ENCODE peak calls at places on chromosomes 13 and 19, in ten cellular contexts. One of them, this sample, is unnamed.

GRCh38 chr19:4083677-4084546 is 17.2 kb upstream of the ZBTB7A start:
- DNase-seq in CD4-positive, alpha-beta T cell: no peak
- DNase-seq in retinal pigment epithelial cell: no peak
- DNase-seq in HFFc6: no peak
- DNase-seq in cardiac muscle cell: no peak
- DNase-seq in Peyer's patch: peak
- DNase-seq in A549: no peak
- DNase-seq in MCF 10A: no peak
- DNase-seq in BJ: no peak
- DNase-seq in fibroblast of pulmonary artery: no peak
- DNase-seq in this sample: no peak

GRCh38 chr13:25939961-25940687 is 111.7 kb downstream of the SHISA2 start:
- DNase-seq in CD4-positive, alpha-beta T cell: no peak
- DNase-seq in retinal pigment epithelial cell: no peak
- DNase-seq in HFFc6: no peak
- DNase-seq in cardiac muscle cell: no peak
- DNase-seq in Peyer's patch: no peak
- DNase-seq in A549: no peak
- DNase-seq in MCF 10A: no peak
- DNase-seq in BJ: no peak
- DNase-seq in fibroblast of pulmonary artery: no peak
- DNase-seq in this sample: no peak

GRCh38 chr19:14410775-14411134 is 8.4 kb downstream of the DDX39A start:
- DNase-seq in CD4-positive, alpha-beta T cell: peak
- DNase-seq in retinal pigment epithelial cell: no peak
- DNase-seq in HFFc6: no peak
- DNase-seq in cardiac muscle cell: no peak
- DNase-seq in Peyer's patch: no peak
- DNase-seq in A549: no peak
- DNase-seq in MCF 10A: no peak
- DNase-seq in BJ: no peak
- DNase-seq in fibroblast of pulmonary artery: no peak
- DNase-seq in this sample: no peak

GRCh38 chr13:97889803-97890202 is 63.7 kb upstream of the IPO5 start:
- DNase-seq in CD4-positive, alpha-beta T cell: no peak
- DNase-seq in retinal pigment epithelial cell: no peak
- DNase-seq in HFFc6: no peak
- DNase-seq in cardiac muscle cell: no peak
- DNase-seq in Peyer's patch: no peak
- DNase-seq in A549: no peak
- DNase-seq in MCF 10A: no peak
- DNase-seq in BJ: no peak
- DNase-seq in fibroblast of pulmonary artery: no peak
- DNase-seq in this sample: no peak

GRCh38 chr19:1561236-1561842 is 6.8 kb downstream of the MEX3D start:
- DNase-seq in CD4-positive, alpha-beta T cell: no peak
- DNase-seq in retinal pigment epithelial cell: no peak
- DNase-seq in HFFc6: no peak
- DNase-seq in cardiac muscle cell: no peak
- DNase-seq in Peyer's patch: no peak
- DNase-seq in A549: no peak
- DNase-seq in MCF 10A: no peak
- DNase-seq in BJ: no peak
- DNase-seq in fibroblast of pulmonary artery: no peak
- DNase-seq in this sample: no peak

GRCh38 chr19:16111909-16112752 is 442 bp downstream of the RAB8A start:
- DNase-seq in CD4-positive, alpha-beta T cell: no peak
- DNase-seq in retinal pigment epithelial cell: no peak
- DNase-seq in HFFc6: no peak
- DNase-seq in cardiac muscle cell: peak
- DNase-seq in Peyer's patch: no peak
- DNase-seq in A549: no peak
- DNase-seq in MCF 10A: no peak
- DNase-seq in BJ: no peak
- DNase-seq in fibroblast of pulmonary artery: no peak
- DNase-seq in this sample: no peak

GRCh38 chr13:98944336-98944735 is 33.5 kb downstream of the DOCK9 start:
- DNase-seq in CD4-positive, alpha-beta T cell: no peak
- DNase-seq in retinal pigment epithelial cell: no peak
- DNase-seq in HFFc6: no peak
- DNase-seq in cardiac muscle cell: no peak
- DNase-seq in Peyer's patch: no peak
- DNase-seq in A549: no peak
- DNase-seq in MCF 10A: no peak
- DNase-seq in BJ: no peak
- DNase-seq in fibroblast of pulmonary artery: no peak
- DNase-seq in this sample: no peak

GRCh38 chr13:99237981-99238662 is 20.1 kb downstream of the GPR18 start:
- DNase-seq in CD4-positive, alpha-beta T cell: no peak
- DNase-seq in retinal pigment epithelial cell: no peak
- DNase-seq in HFFc6: no peak
- DNase-seq in cardiac muscle cell: no peak
- DNase-seq in Peyer's patch: no peak
- DNase-seq in A549: no peak
- DNase-seq in MCF 10A: no peak
- DNase-seq in BJ: no peak
- DNase-seq in fibroblast of pulmonary artery: no peak
- DNase-seq in this sample: no peak

GRCh38 chr19:38194061-38194701 is 29.8 kb downstream of the DPF1 start:
- DNase-seq in CD4-positive, alpha-beta T cell: no peak
- DNase-seq in retinal pigment epithelial cell: no peak
- DNase-seq in HFFc6: no peak
- DNase-seq in cardiac muscle cell: no peak
- DNase-seq in Peyer's patch: no peak
- DNase-seq in A549: no peak
- DNase-seq in MCF 10A: no peak
- DNase-seq in BJ: no peak
- DNase-seq in fibroblast of pulmonary artery: no peak
- DNase-seq in this sample: no peak

GRCh38 chr19:38191747-38192146 is 32.3 kb downstream of the DPF1 start:
- DNase-seq in CD4-positive, alpha-beta T cell: no peak
- DNase-seq in retinal pigment epithelial cell: no peak
- DNase-seq in HFFc6: no peak
- DNase-seq in cardiac muscle cell: no peak
- DNase-seq in Peyer's patch: no peak
- DNase-seq in A549: no peak
- DNase-seq in MCF 10A: no peak
- DNase-seq in BJ: no peak
- DNase-seq in fibroblast of pulmonary artery: no peak
- DNase-seq in this sample: no peak

GRCh38 chr19:38193445-38193844 is 30.6 kb downstream of the DPF1 start:
- DNase-seq in CD4-positive, alpha-beta T cell: no peak
- DNase-seq in retinal pigment epithelial cell: no peak
- DNase-seq in HFFc6: no peak
- DNase-seq in cardiac muscle cell: no peak
- DNase-seq in Peyer's patch: no peak
- DNase-seq in A549: no peak
- DNase-seq in MCF 10A: no peak
- DNase-seq in BJ: no peak
- DNase-seq in fibroblast of pulmonary artery: no peak
- DNase-seq in this sample: no peak

GRCh38 chr19:38190061-38190460 is 34.0 kb downstream of the DPF1 start:
- DNase-seq in CD4-positive, alpha-beta T cell: no peak
- DNase-seq in retinal pigment epithelial cell: no peak
- DNase-seq in HFFc6: no peak
- DNase-seq in cardiac muscle cell: no peak
- DNase-seq in Peyer's patch: no peak
- DNase-seq in A549: no peak
- DNase-seq in MCF 10A: peak
- DNase-seq in BJ: no peak
- DNase-seq in fibroblast of pulmonary artery: no peak
- DNase-seq in this sample: no peak

GRCh38 chr19:38190793-38191192 is 33.2 kb downstream of the DPF1 start:
- DNase-seq in CD4-positive, alpha-beta T cell: no peak
- DNase-seq in retinal pigment epithelial cell: no peak
- DNase-seq in HFFc6: no peak
- DNase-seq in cardiac muscle cell: no peak
- DNase-seq in Peyer's patch: no peak
- DNase-seq in A549: no peak
- DNase-seq in MCF 10A: no peak
- DNase-seq in BJ: no peak
- DNase-seq in fibroblast of pulmonary artery: no peak
- DNase-seq in this sample: no peak
- TF ChIP-seq CTCF in CD4-positive, alpha-beta T cell: no peak
- TF ChIP-seq CTCF in retinal pigment epithelial cell: no peak
- TF ChIP-seq CTCF in HFFc6: no peak
- TF ChIP-seq CTCF in cardiac muscle cell: no peak
- TF ChIP-seq CTCF in Peyer's patch: no peak
- TF ChIP-seq CTCF in A549: no peak
- TF ChIP-seq CTCF in MCF 10A: no peak
- TF ChIP-seq CTCF in BJ: no peak
- TF ChIP-seq CTCF in fibroblast of pulmonary artery: no peak
- TF ChIP-seq CTCF in this sample: no peak

GRCh38 chr19:2740314-2740656 is 468 bp upstream of the SLC39A3 start:
- DNase-seq in CD4-positive, alpha-beta T cell: no peak
- DNase-seq in retinal pigment epithelial cell: no peak
- DNase-seq in HFFc6: no peak
- DNase-seq in cardiac muscle cell: no peak
- DNase-seq in Peyer's patch: no peak
- DNase-seq in A549: no peak
- DNase-seq in MCF 10A: no peak
- DNase-seq in BJ: no peak
- DNase-seq in fibroblast of pulmonary artery: no peak
- DNase-seq in this sample: no peak

GRCh38 chr19:2736550-2737190 is 3.1 kb downstream of the SLC39A3 start:
- DNase-seq in CD4-positive, alpha-beta T cell: no peak
- DNase-seq in retinal pigment epithelial cell: no peak
- DNase-seq in HFFc6: no peak
- DNase-seq in cardiac muscle cell: no peak
- DNase-seq in Peyer's patch: no peak
- DNase-seq in A549: no peak
- DNase-seq in MCF 10A: no peak
- DNase-seq in BJ: no peak
- DNase-seq in fibroblast of pulmonary artery: no peak
- DNase-seq in this sample: no peak

GRCh38 chr19:2744113-2744512 is 4.3 kb upstream of the SLC39A3 start:
- DNase-seq in CD4-positive, alpha-beta T cell: no peak
- DNase-seq in retinal pigment epithelial cell: no peak
- DNase-seq in HFFc6: no peak
- DNase-seq in cardiac muscle cell: no peak
- DNase-seq in Peyer's patch: no peak
- DNase-seq in A549: no peak
- DNase-seq in MCF 10A: no peak
- DNase-seq in BJ: no peak
- DNase-seq in fibroblast of pulmonary artery: no peak
- DNase-seq in this sample: no peak

GRCh38 chr19:2743099-2743498 is 3.3 kb upstream of the SLC39A3 start:
- DNase-seq in CD4-positive, alpha-beta T cell: no peak
- DNase-seq in retinal pigment epithelial cell: no peak
- DNase-seq in HFFc6: no peak
- DNase-seq in cardiac muscle cell: no peak
- DNase-seq in Peyer's patch: no peak
- DNase-seq in A549: no peak
- DNase-seq in MCF 10A: no peak
- DNase-seq in BJ: no peak
- DNase-seq in fibroblast of pulmonary artery: no peak
- DNase-seq in this sample: no peak

GRCh38 chr19:2739602-2740313 is at the start of gene SLC39A3:
- DNase-seq in CD4-positive, alpha-beta T cell: peak
- DNase-seq in retinal pigment epithelial cell: peak
- DNase-seq in HFFc6: peak
- DNase-seq in cardiac muscle cell: peak
- DNase-seq in Peyer's patch: peak
- DNase-seq in A549: peak
- DNase-seq in MCF 10A: peak
- DNase-seq in BJ: peak
- DNase-seq in fibroblast of pulmonary artery: peak
- DNase-seq in this sample: peak
- TF ChIP-seq CTCF in CD4-positive, alpha-beta T cell: no peak
- TF ChIP-seq CTCF in retinal pigment epithelial cell: peak
- TF ChIP-seq CTCF in HFFc6: peak
- TF ChIP-seq CTCF in cardiac muscle cell: peak
- TF ChIP-seq CTCF in Peyer's patch: peak
- TF ChIP-seq CTCF in A549: no peak
- TF ChIP-seq CTCF in MCF 10A: no peak
- TF ChIP-seq CTCF in BJ: peak
- TF ChIP-seq CTCF in fibroblast of pulmonary artery: peak
- TF ChIP-seq CTCF in this sample: no peak

DNA sequence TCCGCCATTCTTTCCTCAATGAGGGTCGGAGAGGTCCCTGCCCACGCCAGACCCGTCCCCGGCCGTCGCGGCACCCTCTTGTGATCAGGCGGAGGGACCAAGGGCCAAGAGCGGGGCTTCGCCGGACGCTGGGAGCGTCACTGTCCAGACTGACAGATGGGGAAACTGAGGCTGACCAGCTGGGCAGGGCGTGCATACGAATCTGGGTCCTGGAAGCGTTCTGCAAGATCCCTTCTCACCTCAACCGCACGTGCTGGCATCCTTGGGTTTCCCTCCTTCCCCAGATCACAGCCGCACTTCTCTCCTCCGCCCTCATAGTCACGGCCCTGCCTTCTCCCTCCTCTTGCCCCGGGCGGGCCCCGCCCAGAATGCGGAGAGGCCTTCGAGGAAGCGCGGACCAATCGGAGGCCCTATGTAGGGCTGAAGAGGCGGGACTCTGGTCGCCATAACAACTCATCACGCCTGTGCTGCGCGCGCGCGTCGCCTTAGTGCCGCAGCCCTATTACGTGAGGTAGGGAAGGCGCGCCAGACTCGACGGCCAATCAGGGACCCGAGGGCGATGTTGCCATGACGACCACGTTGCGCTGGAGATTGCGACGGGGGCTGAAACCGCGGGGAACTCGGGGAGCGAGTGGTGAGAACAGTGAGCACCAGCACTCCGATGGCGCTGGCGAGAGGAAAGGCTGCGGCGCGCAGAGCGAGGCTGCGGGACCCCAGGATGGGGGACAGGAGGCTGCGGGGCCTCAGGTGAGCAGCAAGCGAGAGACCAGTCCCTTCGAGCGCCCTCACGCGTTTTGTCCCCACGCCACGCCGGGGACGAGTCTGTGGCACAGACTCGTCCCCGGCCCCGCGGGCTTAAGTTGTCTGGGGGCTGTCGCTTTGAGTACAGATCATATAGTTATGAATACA is 5.7 kb downstream of the RNF225 start:
- DNase-seq in CD4-positive, alpha-beta T cell: peak
- DNase-seq in retinal pigment epithelial cell: peak
- DNase-seq in HFFc6: peak
- DNase-seq in cardiac muscle cell: peak
- DNase-seq in Peyer's patch: peak
- DNase-seq in A549: peak
- DNase-seq in MCF 10A: peak
- DNase-seq in BJ: peak
- DNase-seq in fibroblast of pulmonary artery: peak
- DNase-seq in this sample: peak
- TF ChIP-seq CTCF in CD4-positive, alpha-beta T cell: no peak
- TF ChIP-seq CTCF in retinal pigment epithelial cell: peak
- TF ChIP-seq CTCF in HFFc6: no peak
- TF ChIP-seq CTCF in cardiac muscle cell: peak
- TF ChIP-seq CTCF in Peyer's patch: no peak
- TF ChIP-seq CTCF in A549: no peak
- TF ChIP-seq CTCF in MCF 10A: no peak
- TF ChIP-seq CTCF in BJ: peak
- TF ChIP-seq CTCF in fibroblast of pulmonary artery: no peak
- TF ChIP-seq CTCF in this sample: no peak

GRCh38 chr13:45587897-45588296 is 27.6 kb downstream of the ERICH6B start:
- DNase-seq in CD4-positive, alpha-beta T cell: no peak
- DNase-seq in retinal pigment epithelial cell: no peak
- DNase-seq in HFFc6: no peak
- DNase-seq in cardiac muscle cell: no peak
- DNase-seq in Peyer's patch: no peak
- DNase-seq in A549: no peak
- DNase-seq in MCF 10A: no peak
- DNase-seq in BJ: no peak
- DNase-seq in fibroblast of pulmonary artery: no peak
- DNase-seq in this sample: no peak

GRCh38 chr13:45582533-45583076 is 32.9 kb downstream of the ERICH6B start:
- DNase-seq in CD4-positive, alpha-beta T cell: no peak
- DNase-seq in retinal pigment epithelial cell: no peak
- DNase-seq in HFFc6: no peak
- DNase-seq in cardiac muscle cell: no peak
- DNase-seq in Peyer's patch: no peak
- DNase-seq in A549: no peak
- DNase-seq in MCF 10A: no peak
- DNase-seq in BJ: no peak
- DNase-seq in fibroblast of pulmonary artery: no peak
- DNase-seq in this sample: no peak

GRCh38 chr13:45584816-45585215 is 30.7 kb downstream of the ERICH6B start:
- DNase-seq in CD4-positive, alpha-beta T cell: no peak
- DNase-seq in retinal pigment epithelial cell: no peak
- DNase-seq in HFFc6: no peak
- DNase-seq in cardiac muscle cell: peak
- DNase-seq in Peyer's patch: no peak
- DNase-seq in A549: no peak
- DNase-seq in MCF 10A: peak
- DNase-seq in BJ: no peak
- DNase-seq in fibroblast of pulmonary artery: no peak
- DNase-seq in this sample: no peak
- TF ChIP-seq CTCF in CD4-positive, alpha-beta T cell: no peak
- TF ChIP-seq CTCF in retinal pigment epithelial cell: peak
- TF ChIP-seq CTCF in HFFc6: peak
- TF ChIP-seq CTCF in cardiac muscle cell: no peak
- TF ChIP-seq CTCF in Peyer's patch: no peak
- TF ChIP-seq CTCF in A549: no peak
- TF ChIP-seq CTCF in MCF 10A: no peak
- TF ChIP-seq CTCF in BJ: peak
- TF ChIP-seq CTCF in fibroblast of pulmonary artery: peak
- TF ChIP-seq CTCF in this sample: no peak